ENCODE peak calls at places on chromosomes 1 and 21, in four cellular contexts. J, F, R and W are unnamed samples.

GRCh38 chr1:231628207-231628876 is 1.8 kb downstream of the DISC1 start:
- DNase-seq in J (no peak), F (no peak), R (no peak), W (no peak)

GRCh38 chr1:40438391-40439015 is 11.8 kb upstream of the ZFP69B start:
- DNase-seq in J (no peak), F (no peak), R (no peak), W (no peak)

GRCh38 chr1:52904590-52905375 is 16.8 kb downstream of the ECHDC2 start:
- DNase-seq in J (no peak), F (no peak), R (no peak), W (no peak)

GRCh38 chr1:50968884-50969610 is 998 bp upstream of the CDKN2C start:
- DNase-seq in J (peak; percentile 38), F (no peak), R (peak; percentile 93), W (no peak)

GRCh38 chr1:63817700-63818099 is 43.9 kb downstream of the ROR1 start:
- DNase-seq in J (no peak), F (no peak), R (no peak), W (no peak)

GRCh38 chr1:180198186-180198585 is 31.9 kb upstream of the LHX4 start:
- DNase-seq in J (no peak), F (no peak), R (no peak), W (no peak)

GRCh38 chr1:45685308-45686080 is 839 bp downstream of the GPBP1L1 start:
- DNase-seq in J (no peak), F (no peak), R (no peak), W (no peak)

GRCh38 chr1:174892016-174892415 is 107.7 kb upstream of the CACYBP start:
- DNase-seq in J (no peak), F (no peak), R (peak; percentile 77), W (no peak)

GRCh38 chr1:233479026-233479890 is 134.6 kb upstream of the KCNK1 start:
- DNase-seq in J (no peak), F (no peak), R (no peak), W (no peak)

GRCh38 chr1:5864256-5864655 is 128.0 kb downstream of the NPHP4 start:
- DNase-seq in J (no peak), F (no peak), R (no peak), W (no peak)

GRCh38 chr1:100462291-100463040 is 75.5 kb upstream of the GPR88 start:
- DNase-seq in J (no peak), F (no peak), R (peak; percentile 56), W (no peak)

GRCh38 chr1:64597151-64597550 is 127.2 kb downstream of the CACHD1 start:
- DNase-seq in J (no peak), F (no peak), R (no peak), W (no peak)

GRCh38 chr21:27807596-27807995 is 840.7 kb upstream of the ADAMTS5 start:
- DNase-seq in J (no peak), F (no peak), R (no peak), W (no peak)

GRCh38 chr1:165384016-165384415 is 27.5 kb upstream of the LMX1A start:
- DNase-seq in J (no peak), F (no peak), R (no peak), W (no peak)

GRCh38 chr1:58611986-58612385 is 34.9 kb upstream of the TACSTD2 start:
- DNase-seq in J (no peak), F (no peak), R (no peak), W (no peak)

GRCh38 chr1:11473635-11474034 is 5.3 kb upstream of the DISP3 start:
- DNase-seq in J (no peak), F (no peak), R (no peak), W (no peak)

GRCh38 chr1:14590781-14591180 is 7.7 kb upstream of the KAZN start:
- DNase-seq in J (no peak), F (no peak), R (no peak), W (no peak)

GRCh38 chr1:79705218-79705617 is 698.7 kb upstream of the ADGRL4 start:
- DNase-seq in J (no peak), F (no peak), R (no peak), W (no peak)

GRCh38 chr1:186568221-186568620 is 107.3 kb upstream of the PDC start:
- DNase-seq in J (no peak), F (no peak), R (no peak), W (no peak)

GRCh38 chr1:114758251-114758832 is 558 bp upstream of the CSDE1 start:
- DNase-seq in J (no peak), F (no peak), R (no peak), W (no peak)

GRCh38 chr1:34066921-34067603 is 98.0 kb downstream of the CSMD2 start:
- DNase-seq in J (no peak), F (peak; percentile 39), R (no peak), W (no peak)
- TF ChIP-seq CTCF in J (no peak), F (no peak), R (no peak), W (no peak)

GRCh38 chr1:101843160-101843559 is 153.6 kb downstream of the OLFM3 start:
- DNase-seq in J (no peak), F (no peak), R (no peak), W (no peak)

GRCh38 chr1:101846820-101847219 is 149.9 kb downstream of the OLFM3 start:
- DNase-seq in J (no peak), F (no peak), R (peak; percentile 55), W (no peak)

GRCh38 chr1:101841824-101842223 is 154.9 kb downstream of the OLFM3 start:
- DNase-seq in J (no peak), F (no peak), R (no peak), W (no peak)

DNA sequence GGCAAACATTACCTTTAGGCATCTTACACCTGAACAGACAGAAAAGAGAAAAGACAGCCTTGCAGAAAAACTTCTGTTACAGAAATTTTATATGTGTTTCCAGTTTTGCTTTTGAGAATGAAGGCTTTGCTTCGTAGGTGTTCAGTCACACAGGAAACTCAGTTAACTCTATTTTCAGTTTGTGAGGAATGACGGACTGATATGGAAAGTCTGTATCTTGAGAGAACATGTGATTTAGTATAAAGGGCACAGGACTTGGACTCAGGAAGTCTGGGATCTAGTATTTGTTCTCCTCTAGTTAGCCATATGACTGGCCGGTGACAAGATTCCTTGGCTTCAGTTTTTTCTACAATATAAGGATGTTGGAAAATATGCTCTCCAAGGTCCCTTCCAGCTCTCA is 149.1 kb downstream of the OLFM3 start:
- DNase-seq in J (no peak), F (no peak), R (no peak), W (no peak)
- TF ChIP-seq CTCF in J (no peak), F (no peak), R (no peak), W (no peak)

DNA sequence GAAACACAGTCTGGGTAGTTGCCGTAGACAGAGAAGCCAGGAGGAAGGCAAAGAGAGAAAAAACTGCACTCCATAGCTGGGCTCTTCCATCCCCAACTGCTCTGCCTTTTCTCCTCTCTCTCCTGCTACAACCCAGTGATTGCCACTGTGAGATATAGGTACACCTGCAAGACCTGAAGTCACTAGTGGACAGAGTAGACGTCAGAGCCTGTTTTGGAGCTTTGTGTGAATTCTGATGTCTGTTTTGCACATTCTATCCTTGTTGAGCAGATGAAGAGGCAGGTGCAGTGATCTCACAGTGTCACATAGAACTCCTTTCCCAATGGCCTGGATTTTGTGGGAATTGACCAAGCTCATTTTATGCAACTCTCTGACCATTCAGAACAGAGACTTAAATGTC is 2.2 kb downstream of the HAO2 start:
- DNase-seq in J (no peak), F (no peak), R (no peak), W (no peak)
- TF ChIP-seq CTCF in J (no peak), F (no peak), R (no peak), W (no peak)

GRCh38 chr1:211118407-211119102 is 15.4 kb downstream of the KCNH1 start:
- DNase-seq in J (no peak), F (peak; percentile 5), R (no peak), W (no peak)
- TF ChIP-seq CTCF in J (no peak), F (no peak), R (no peak), W (no peak)

DNA sequence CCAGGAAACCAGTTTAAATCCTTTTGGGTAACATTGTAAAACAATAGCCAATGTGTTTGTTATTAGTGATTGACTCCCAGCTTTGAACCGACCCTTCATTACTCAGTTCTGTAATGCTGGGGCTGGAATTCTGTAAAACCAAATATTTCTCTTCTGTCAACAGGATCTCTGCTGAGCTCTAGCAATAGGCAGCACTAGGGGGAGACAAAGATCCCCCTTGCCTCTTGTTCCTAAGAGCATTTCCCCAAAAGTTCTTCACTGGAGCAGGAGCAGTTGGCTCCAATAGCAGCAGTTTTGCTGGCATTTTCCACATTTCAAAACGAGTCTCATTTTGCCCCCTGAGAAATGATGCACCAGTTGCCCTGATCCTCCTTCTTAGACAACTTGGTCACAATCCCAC is 1671.1 kb downstream of the MRPL39 start:
- DNase-seq in J (no peak), F (no peak), R (no peak), W (no peak)
- TF ChIP-seq CTCF in J (no peak), F (peak; percentile 19), R (peak; percentile 16), W (peak; percentile 56)

DNA sequence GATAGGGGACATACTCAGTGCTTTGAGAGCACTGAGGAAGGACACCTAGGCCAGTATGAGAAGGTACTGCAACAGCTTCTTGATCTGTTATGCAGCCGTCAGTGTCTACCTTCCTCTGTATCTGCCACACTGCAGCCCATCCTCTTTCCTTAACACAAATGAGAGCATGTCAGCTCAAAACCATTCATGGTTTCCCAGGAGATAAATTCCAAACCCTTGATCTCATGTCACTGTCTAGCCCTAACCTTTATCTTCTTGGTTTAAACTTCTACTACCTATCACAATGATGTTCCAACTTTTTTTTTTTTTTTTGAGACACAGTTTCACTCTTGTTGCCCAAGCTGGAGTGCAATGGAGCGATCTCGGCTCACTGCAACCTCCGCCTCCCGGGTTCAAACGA is 1.4 kb downstream of the ZMYND12 start:
- DNase-seq in J (no peak), F (no peak), R (no peak), W (no peak)
- TF ChIP-seq CTCF in J (no peak), F (no peak), R (no peak), W (no peak)

DNA sequence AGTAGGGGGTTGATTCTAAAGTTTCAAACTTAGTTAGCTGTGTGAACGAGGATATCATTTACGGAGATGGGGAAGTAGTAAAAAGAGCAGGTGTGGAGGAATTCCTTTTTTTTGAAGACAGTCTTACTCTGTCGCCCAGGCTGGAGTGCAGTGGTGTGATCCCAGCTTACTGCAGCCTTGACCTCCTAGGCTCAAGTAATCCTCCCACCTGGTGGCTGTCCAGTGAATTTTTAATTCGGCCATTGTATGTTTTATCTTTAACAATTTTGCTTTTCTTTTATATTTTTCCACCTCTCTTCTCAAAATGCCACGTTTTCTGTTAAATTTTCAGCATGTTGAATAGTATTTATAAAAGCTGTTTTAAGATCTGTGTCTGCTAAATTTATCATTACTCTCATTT is 12.3 kb upstream of the CENPF start:
- DNase-seq in J (no peak), F (no peak), R (no peak), W (no peak)
- TF ChIP-seq CTCF in J (no peak), F (no peak), R (no peak), W (peak; percentile 49)